ENCODE peak calls at places on chromosome 9, in nine cellular contexts. U, I, H, O, L, S, C, D and T are unnamed samples.

GRCh38 chr9:79089054-79089560 is 482.7 kb upstream of the TLE4 start:
- DNase-seq in U (no peak), O (no peak), H (no peak), I (no peak), C (no peak), S (no peak), D (no peak), L (no peak), T (no peak)

GRCh38 chr9:98288876-98289275 is 33.4 kb upstream of the TBC1D2 start:
- DNase-seq in D (no peak), H (no peak), S (no peak), C (no peak), L (no peak), I (no peak), O (no peak), U (no peak), T (no peak)

GRCh38 chr9:77980622-77981021 is 51.0 kb downstream of the GNAQ start:
- DNase-seq in H (no peak), S (no peak), I (peak; percentile 70), C (no peak), D (no peak), O (no peak), L (no peak), U (no peak), T (no peak)

GRCh38 chr9:97696025-97696822 is 916 bp downstream of the XPA start:
- DNase-seq in D (no peak), C (no peak), I (peak; percentile 46), L (no peak), S (no peak), H (no peak), U (no peak), O (no peak), T (no peak)

GRCh38 chr9:76109953-76110352 is 219.5 kb downstream of the PCSK5 start:
- DNase-seq in D (no peak), S (no peak), C (no peak), O (no peak), H (no peak), I (no peak), L (no peak), U (no peak), T (no peak)

GRCh38 chr9:81052846-81053245 is 636.5 kb downstream of the TLE1 start:
- DNase-seq in D (no peak), H (no peak), C (peak; percentile 6), I (peak; percentile 10), L (no peak), U (no peak), O (no peak), S (no peak), T (no peak)

GRCh38 chr9:6632516-6633328 is 12.8 kb downstream of the GLDC start:
- DNase-seq in H (no peak), I (no peak), L (no peak), U (no peak), O (no peak), S (no peak), C (no peak), D (no peak), T (no peak)

GRCh38 chr9:87189006-87189405 is 241.7 kb upstream of the GAS1 start:
- DNase-seq in D (no peak), H (no peak), I (no peak), L (no peak), O (no peak), S (no peak), U (no peak), C (no peak), T (no peak)

GRCh38 chr9:114107286-114108001 is 8.4 kb upstream of the KIF12 start:
- DNase-seq in S (no peak), L (no peak), I (no peak), C (no peak), D (no peak), O (peak; percentile 7), H (no peak), U (no peak), T (no peak)